ENCODE peak calls at places on chromosomes 16 and 17, in nine cellular contexts. One of them, this sample, is unnamed.

GRCh38 chr17:76414334-76415295 is 30.2 kb downstream of the SPHK1 start:
- DNase-seq in right atrium auricular region: peak; percentile 83
- DNase-seq in germinal center: no peak
- DNase-seq in NCI-H2171 treated with DMSO at 0.1 percent for 48 hours: peak; percentile 89
- DNase-seq in body of pancreas: peak; percentile 76
- DNase-seq in stomach: peak; percentile 79
- DNase-seq in fibroblast of the conjunctiva: peak; percentile 58
- DNase-seq in HS-27A: no peak
- DNase-seq in left colon: peak; percentile 42
- DNase-seq in this sample: no peak

GRCh38 chr17:59859444-59860025 is 33.2 kb downstream of the TUBD1 start:
- DNase-seq in HS-27A: peak; percentile 33
- DNase-seq in stomach: no peak
- DNase-seq in body of pancreas: no peak
- DNase-seq in left colon: no peak
- DNase-seq in NCI-H2171 treated with DMSO at 0.1 percent for 48 hours: no peak
- DNase-seq in right atrium auricular region: no peak
- DNase-seq in fibroblast of the conjunctiva: no peak
- DNase-seq in germinal center: peak; percentile 6
- DNase-seq in this sample: peak; percentile 33

GRCh38 chr17:27597783-27598320 is 33.1 kb upstream of the LGALS9 start:
- DNase-seq in germinal center: no peak
- DNase-seq in right atrium auricular region: no peak
- DNase-seq in NCI-H2171 treated with DMSO at 0.1 percent for 48 hours: no peak
- DNase-seq in fibroblast of the conjunctiva: no peak
- DNase-seq in stomach: no peak
- DNase-seq in body of pancreas: no peak
- DNase-seq in HS-27A: no peak
- DNase-seq in left colon: no peak
- DNase-seq in this sample: no peak

GRCh38 chr17:60526726-60527125 is 684 bp upstream of the APPBP2 start:
- DNase-seq in fibroblast of the conjunctiva: no peak
- DNase-seq in body of pancreas: no peak
- DNase-seq in germinal center: no peak
- DNase-seq in right atrium auricular region: no peak
- DNase-seq in HS-27A: no peak
- DNase-seq in left colon: no peak
- DNase-seq in stomach: no peak
- DNase-seq in NCI-H2171 treated with DMSO at 0.1 percent for 48 hours: peak; percentile 4
- DNase-seq in this sample: peak; percentile 25

GRCh38 chr16:3564889-3565141 is 12.4 kb downstream of the NLRC3 start:
- DNase-seq in right atrium auricular region: no peak
- DNase-seq in fibroblast of the conjunctiva: no peak
- DNase-seq in germinal center: no peak
- DNase-seq in HS-27A: no peak
- DNase-seq in NCI-H2171 treated with DMSO at 0.1 percent for 48 hours: no peak
- DNase-seq in body of pancreas: no peak
- DNase-seq in left colon: no peak
- DNase-seq in stomach: no peak
- DNase-seq in this sample: no peak

GRCh38 chr17:41340934-41341861 is 9.4 kb downstream of the KRT33A start:
- DNase-seq in germinal center: no peak
- DNase-seq in HS-27A: no peak
- DNase-seq in body of pancreas: no peak
- DNase-seq in fibroblast of the conjunctiva: no peak
- DNase-seq in left colon: no peak
- DNase-seq in NCI-H2171 treated with DMSO at 0.1 percent for 48 hours: no peak
- DNase-seq in stomach: no peak
- DNase-seq in right atrium auricular region: no peak
- DNase-seq in this sample: no peak

GRCh38 chr16:14050297-14051027 is 20.7 kb upstream of the MRTFB start:
- DNase-seq in right atrium auricular region: no peak
- DNase-seq in left colon: no peak
- DNase-seq in NCI-H2171 treated with DMSO at 0.1 percent for 48 hours: no peak
- DNase-seq in germinal center: no peak
- DNase-seq in HS-27A: no peak
- DNase-seq in stomach: no peak
- DNase-seq in body of pancreas: peak; percentile 27
- DNase-seq in fibroblast of the conjunctiva: no peak
- DNase-seq in this sample: no peak

GRCh38 chr16:57430955-57431354 is 16.2 kb downstream of the CIAPIN1 start:
- DNase-seq in left colon: no peak
- DNase-seq in NCI-H2171 treated with DMSO at 0.1 percent for 48 hours: no peak
- DNase-seq in germinal center: no peak
- DNase-seq in right atrium auricular region: no peak
- DNase-seq in stomach: no peak
- DNase-seq in HS-27A: no peak
- DNase-seq in body of pancreas: no peak
- DNase-seq in fibroblast of the conjunctiva: no peak
- DNase-seq in this sample: no peak

GRCh38 chr17:76687278-76688164 is 23.2 kb downstream of the MXRA7 start:
- DNase-seq in NCI-H2171 treated with DMSO at 0.1 percent for 48 hours: no peak
- DNase-seq in body of pancreas: no peak
- DNase-seq in germinal center: no peak
- DNase-seq in fibroblast of the conjunctiva: no peak
- DNase-seq in left colon: no peak
- DNase-seq in right atrium auricular region: peak; percentile 81
- DNase-seq in stomach: no peak
- DNase-seq in HS-27A: no peak
- DNase-seq in this sample: no peak

GRCh38 chr16:79757968-79758367 is 157.4 kb upstream of the MAF start:
- DNase-seq in stomach: no peak
- DNase-seq in left colon: no peak
- DNase-seq in germinal center: no peak
- DNase-seq in fibroblast of the conjunctiva: no peak
- DNase-seq in right atrium auricular region: no peak
- DNase-seq in body of pancreas: no peak
- DNase-seq in NCI-H2171 treated with DMSO at 0.1 percent for 48 hours: no peak
- DNase-seq in HS-27A: no peak
- DNase-seq in this sample: no peak

GRCh38 chr17:81576621-81577277 is 24.6 kb upstream of the FAAP100 start:
- DNase-seq in right atrium auricular region: no peak
- DNase-seq in NCI-H2171 treated with DMSO at 0.1 percent for 48 hours: no peak
- DNase-seq in body of pancreas: no peak
- DNase-seq in germinal center: no peak
- DNase-seq in left colon: no peak
- DNase-seq in fibroblast of the conjunctiva: no peak
- DNase-seq in stomach: no peak
- DNase-seq in HS-27A: no peak
- DNase-seq in this sample: no peak

GRCh38 chr16:87838643-87839541 is 30.4 kb downstream of the SLC7A5 start:
- DNase-seq in NCI-H2171 treated with DMSO at 0.1 percent for 48 hours: no peak
- DNase-seq in right atrium auricular region: no peak
- DNase-seq in HS-27A: no peak
- DNase-seq in germinal center: no peak
- DNase-seq in stomach: peak; percentile 81
- DNase-seq in left colon: no peak
- DNase-seq in body of pancreas: no peak
- DNase-seq in fibroblast of the conjunctiva: no peak
- DNase-seq in this sample: no peak

GRCh38 chr17:80847506-80848230 is 144.0 kb upstream of the CHMP6 start:
- DNase-seq in fibroblast of the conjunctiva: no peak
- DNase-seq in body of pancreas: no peak
- DNase-seq in NCI-H2171 treated with DMSO at 0.1 percent for 48 hours: no peak
- DNase-seq in left colon: peak; percentile 81
- DNase-seq in stomach: no peak
- DNase-seq in germinal center: no peak
- DNase-seq in right atrium auricular region: no peak
- DNase-seq in HS-27A: no peak
- DNase-seq in this sample: no peak

GRCh38 chr16:20866161-20866772 is 33.9 kb downstream of the DCUN1D3 start:
- DNase-seq in body of pancreas: peak; percentile 68
- DNase-seq in right atrium auricular region: no peak
- DNase-seq in fibroblast of the conjunctiva: peak; percentile 49
- DNase-seq in NCI-H2171 treated with DMSO at 0.1 percent for 48 hours: peak; percentile 61
- DNase-seq in stomach: peak; percentile 27
- DNase-seq in germinal center: no peak
- DNase-seq in left colon: no peak
- DNase-seq in HS-27A: peak; percentile 66
- DNase-seq in this sample: peak; percentile 60

GRCh38 chr17:40910441-40910841 is 25.4 kb upstream of the KRT20 start:
- DNase-seq in NCI-H2171 treated with DMSO at 0.1 percent for 48 hours: no peak
- DNase-seq in left colon: no peak
- DNase-seq in fibroblast of the conjunctiva: peak; percentile 72
- DNase-seq in body of pancreas: no peak
- DNase-seq in right atrium auricular region: no peak
- DNase-seq in germinal center: no peak
- DNase-seq in HS-27A: no peak
- DNase-seq in stomach: no peak
- DNase-seq in this sample: peak; percentile 87

GRCh38 chr17:81666092-81666341 is 388 bp downstream of the OXLD1 start:
- DNase-seq in NCI-H2171 treated with DMSO at 0.1 percent for 48 hours: no peak
- DNase-seq in germinal center: no peak
- DNase-seq in HS-27A: no peak
- DNase-seq in body of pancreas: no peak
- DNase-seq in fibroblast of the conjunctiva: no peak
- DNase-seq in right atrium auricular region: no peak
- DNase-seq in left colon: no peak
- DNase-seq in stomach: no peak
- DNase-seq in this sample: no peak

GRCh38 chr17:63075969-63076368 is 109.9 kb downstream of the TANC2 start:
- DNase-seq in fibroblast of the conjunctiva: no peak
- DNase-seq in right atrium auricular region: no peak
- DNase-seq in body of pancreas: no peak
- DNase-seq in HS-27A: no peak
- DNase-seq in stomach: no peak
- DNase-seq in germinal center: no peak
- DNase-seq in NCI-H2171 treated with DMSO at 0.1 percent for 48 hours: no peak
- DNase-seq in left colon: no peak
- DNase-seq in this sample: no peak

GRCh38 chr16:69105501-69106361 is at the start of gene HAS3:
- DNase-seq in left colon: peak; percentile 75
- DNase-seq in germinal center: peak; percentile 71
- DNase-seq in right atrium auricular region: no peak
- DNase-seq in fibroblast of the conjunctiva: peak; percentile 24
- DNase-seq in stomach: peak; percentile 65
- DNase-seq in body of pancreas: peak; percentile 58
- DNase-seq in HS-27A: peak; percentile 11
- DNase-seq in NCI-H2171 treated with DMSO at 0.1 percent for 48 hours: peak; percentile 74
- DNase-seq in this sample: peak; percentile 24

GRCh38 chr16:75238132-75238852 is 13.1 kb downstream of the BCAR1 start:
- DNase-seq in germinal center: no peak
- DNase-seq in left colon: no peak
- DNase-seq in NCI-H2171 treated with DMSO at 0.1 percent for 48 hours: peak; percentile 75
- DNase-seq in fibroblast of the conjunctiva: peak; percentile 76
- DNase-seq in stomach: peak; percentile 77
- DNase-seq in HS-27A: no peak
- DNase-seq in body of pancreas: peak; percentile 84
- DNase-seq in right atrium auricular region: peak; percentile 86
- DNase-seq in this sample: peak; percentile 79

GRCh38 chr16:67245189-67245585 is 2.1 kb downstream of the FHOD1 start:
- DNase-seq in body of pancreas: no peak
- DNase-seq in left colon: no peak
- DNase-seq in stomach: no peak
- DNase-seq in germinal center: no peak
- DNase-seq in HS-27A: no peak
- DNase-seq in fibroblast of the conjunctiva: no peak
- DNase-seq in right atrium auricular region: no peak
- DNase-seq in NCI-H2171 treated with DMSO at 0.1 percent for 48 hours: no peak
- DNase-seq in this sample: no peak

GRCh38 chr16:13402601-13403000 is 501.2 kb downstream of the SHISA9 start:
- DNase-seq in fibroblast of the conjunctiva: no peak
- DNase-seq in right atrium auricular region: no peak
- DNase-seq in left colon: no peak
- DNase-seq in HS-27A: peak; percentile 59
- DNase-seq in body of pancreas: no peak
- DNase-seq in stomach: no peak
- DNase-seq in NCI-H2171 treated with DMSO at 0.1 percent for 48 hours: no peak
- DNase-seq in germinal center: no peak
- DNase-seq in this sample: no peak

GRCh38 chr16:23284584-23284983 is 17.5 kb upstream of the SCNN1B start:
- DNase-seq in stomach: no peak
- DNase-seq in right atrium auricular region: no peak
- DNase-seq in HS-27A: no peak
- DNase-seq in fibroblast of the conjunctiva: no peak
- DNase-seq in left colon: no peak
- DNase-seq in body of pancreas: no peak
- DNase-seq in germinal center: no peak
- DNase-seq in NCI-H2171 treated with DMSO at 0.1 percent for 48 hours: no peak
- DNase-seq in this sample: no peak

GRCh38 chr16:4918790-4919210 is 18.1 kb downstream of the PPL start:
- DNase-seq in body of pancreas: peak; percentile 65
- DNase-seq in NCI-H2171 treated with DMSO at 0.1 percent for 48 hours: no peak
- DNase-seq in right atrium auricular region: no peak
- DNase-seq in fibroblast of the conjunctiva: no peak
- DNase-seq in germinal center: no peak
- DNase-seq in stomach: peak; percentile 67
- DNase-seq in HS-27A: no peak
- DNase-seq in left colon: no peak
- DNase-seq in this sample: no peak